ENCODE peak calls at places on chromosomes 2 and 18, in nine cellular contexts. B is endothelial cell of umbilical vein; U is suprapubic skin; O is brain microvascular endothelial cell; T is CD8-positive, alpha-beta T cell; A is IMR-90; Z is dorsolateral prefrontal cortex; Q is left ventricle myocardium inferior; F is lower lobe of right lung. W is an unnamed sample.

GRCh38 chr2:149422337-149422990 is 92.1 kb downstream of the LYPD6 start:
- DNase-seq in A (peak; percentile 27), F (no peak), Q (no peak), U (no peak), T (no peak), B (peak; percentile 15), O (peak; percentile 10), Z (no peak), W (peak; percentile 32)

GRCh38 chr2:45882707-45883106 is 231.2 kb downstream of the PRKCE start:
- DNase-seq in B (no peak), T (no peak), Q (peak; percentile 62), Z (no peak), O (no peak), A (no peak), U (no peak), F (no peak), W (no peak)

GRCh38 chr2:167708998-167709397 is 538.4 kb downstream of the STK39 start:
- DNase-seq in A (no peak), T (no peak), U (no peak), Z (no peak), Q (no peak), B (no peak), F (no peak), O (no peak), W (no peak)

GRCh38 chr2:83103602-83104001 is 1355.5 kb downstream of the SUCLG1 start:
- DNase-seq in Q (no peak), U (no peak), F (no peak), O (peak; percentile 35), A (peak; percentile 88), B (peak; percentile 91), T (no peak), Z (no peak), W (peak; percentile 87)

GRCh38 chr2:195447353-195447975 is 209.6 kb upstream of the SLC39A10 start:
- DNase-seq in F (no peak), O (no peak), Q (no peak), A (no peak), U (no peak), T (no peak), B (no peak), Z (no peak), W (no peak)

GRCh38 chr18:58562999-58563667 is 65.8 kb downstream of the ALPK2 start:
- DNase-seq in F (no peak), Z (no peak), B (no peak), Q (no peak), A (no peak), U (no peak), T (no peak), O (no peak), W (no peak)

GRCh38 chr2:234974501-234975385 is 22.9 kb downstream of the SH3BP4 start:
- DNase-seq in B (no peak), O (peak; percentile 79), T (no peak), F (no peak), U (no peak), A (peak; percentile 74), Q (no peak), Z (no peak), W (no peak)

GRCh38 chr2:85887566-85888019 is 1.2 kb downstream of the ST3GAL5 start:
- DNase-seq in A (peak; percentile 40), B (peak; percentile 50), Q (peak; percentile 57), O (no peak), Z (peak; percentile 84), T (peak; percentile 71), F (peak; percentile 65), U (peak; percentile 78), W (no peak)

GRCh38 chr2:199471443-199472057 is 13.8 kb upstream of the SATB2 start:
- DNase-seq in Q (peak; percentile 39), U (peak; percentile 76), Z (no peak), B (peak; percentile 36), O (peak; percentile 33), T (no peak), F (peak; percentile 73), A (peak; percentile 45), W (no peak)

GRCh38 chr2:73859721-73860586 is 31.2 kb downstream of the STAMBP start:
- DNase-seq in Z (no peak), T (no peak), O (peak; percentile 89), F (no peak), Q (no peak), A (peak; percentile 97), U (no peak), B (peak; percentile 53), W (peak; percentile 41)

GRCh38 chr2:147224070-147224469 is 620.8 kb upstream of the ACVR2A start:
- DNase-seq in F (no peak), B (no peak), Q (no peak), T (no peak), A (no peak), Z (no peak), O (no peak), U (no peak), W (no peak)

GRCh38 chr2:147223119-147223518 is 621.7 kb upstream of the ACVR2A start:
- DNase-seq in B (no peak), Z (no peak), T (no peak), Q (no peak), F (no peak), O (no peak), A (no peak), U (no peak), W (no peak)

GRCh38 chr2:147223553-147223952 is 621.3 kb upstream of the ACVR2A start:
- DNase-seq in F (no peak), Z (no peak), U (no peak), Q (no peak), T (no peak), B (no peak), A (no peak), O (no peak), W (no peak)

GRCh38 chr2:147227313-147227712 is 617.5 kb upstream of the ACVR2A start:
- DNase-seq in Z (no peak), O (no peak), T (no peak), B (no peak), Q (no peak), A (no peak), F (no peak), U (no peak), W (no peak)

GRCh38 chr2:147222506-147222905 is 622.3 kb upstream of the ACVR2A start:
- DNase-seq in O (no peak), F (no peak), A (no peak), B (no peak), Z (no peak), T (no peak), U (no peak), Q (no peak), W (no peak)
- H3K4me3 ChIP-seq in O (no peak overlapping the region), F (no peak overlapping the region), A (no peak overlapping the region), B (no peak overlapping the region), Z (no peak overlapping the region), T (no peak overlapping the region), U (no peak overlapping the region), Q (no peak overlapping the region), W (no peak overlapping the region)

GRCh38 chr18:44128365-44128764 is 552.3 kb upstream of the SETBP1 start:
- DNase-seq in T (no peak), B (peak; percentile 72), Q (no peak), Z (no peak), O (peak; percentile 48), A (peak; percentile 8), F (no peak), U (no peak), W (no peak)

GRCh38 chr18:44134447-44134846 is 546.2 kb upstream of the SETBP1 start:
- DNase-seq in F (no peak), Q (no peak), B (no peak), U (no peak), T (no peak), A (no peak), O (no peak), Z (no peak), W (no peak)

GRCh38 chr18:44133483-44133882 is 547.2 kb upstream of the SETBP1 start:
- DNase-seq in T (no peak), U (no peak), B (no peak), Q (no peak), O (no peak), F (no peak), A (no peak), Z (no peak), W (no peak)

GRCh38 chr18:44126598-44126997 is 554.1 kb upstream of the SETBP1 start:
- DNase-seq in B (no peak), Z (no peak), F (no peak), O (no peak), T (no peak), A (no peak), Q (no peak), U (no peak), W (no peak)

DNA sequence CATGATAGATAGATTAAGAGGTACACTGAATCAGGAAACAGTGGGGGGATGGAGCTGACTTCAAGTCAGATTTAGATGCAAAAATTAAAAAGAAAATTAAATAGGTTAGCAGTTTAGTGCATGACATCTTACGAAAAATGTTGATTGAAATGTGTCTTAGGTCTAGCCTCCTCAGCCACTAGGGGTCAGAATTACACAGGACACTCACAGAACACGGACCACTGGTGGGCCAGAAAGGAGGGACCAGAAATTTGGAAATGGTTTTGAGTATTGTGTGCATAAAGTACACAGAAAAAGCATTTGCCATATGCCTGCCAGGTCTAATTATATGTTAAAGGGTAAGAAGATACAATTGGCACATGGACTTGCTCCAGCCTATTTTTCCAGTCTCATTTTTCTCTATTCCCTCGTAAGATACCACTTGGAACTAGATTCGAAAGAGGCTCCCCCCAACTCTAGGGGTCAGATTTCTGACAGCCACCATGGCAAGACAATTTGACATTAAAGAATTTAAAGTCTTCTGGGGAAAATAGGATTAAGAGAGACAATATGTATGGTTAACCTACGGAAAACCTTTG is 550.2 kb upstream of the SETBP1 start:
- DNase-seq in Q (no peak), A (peak; percentile 3), B (peak; percentile 69), T (no peak), O (peak; percentile 57), U (no peak), F (no peak), Z (no peak), W (no peak)
- TF ChIP-seq CTCF in Q (peak; percentile 75), A (peak; percentile 21), B (peak; percentile 66), T (no peak), O (peak; percentile 83), U (peak; percentile 45), F (peak; percentile 56), Z (peak; percentile 64), W (peak; percentile 65)

GRCh38 chr2:176891857-176892256 is 320.7 kb upstream of the HNRNPA3 start:
- DNase-seq in T (no peak), F (no peak), U (no peak), Q (no peak), B (no peak), Z (no peak), O (no peak), A (no peak), W (no peak)
- H3K4me3 ChIP-seq in T (no peak overlapping the region), F (no peak overlapping the region), U (no peak overlapping the region), Q (no peak overlapping the region), B (no peak overlapping the region), Z (no peak overlapping the region), O (no peak overlapping the region), A (no peak overlapping the region), W (no peak overlapping the region)

DNA sequence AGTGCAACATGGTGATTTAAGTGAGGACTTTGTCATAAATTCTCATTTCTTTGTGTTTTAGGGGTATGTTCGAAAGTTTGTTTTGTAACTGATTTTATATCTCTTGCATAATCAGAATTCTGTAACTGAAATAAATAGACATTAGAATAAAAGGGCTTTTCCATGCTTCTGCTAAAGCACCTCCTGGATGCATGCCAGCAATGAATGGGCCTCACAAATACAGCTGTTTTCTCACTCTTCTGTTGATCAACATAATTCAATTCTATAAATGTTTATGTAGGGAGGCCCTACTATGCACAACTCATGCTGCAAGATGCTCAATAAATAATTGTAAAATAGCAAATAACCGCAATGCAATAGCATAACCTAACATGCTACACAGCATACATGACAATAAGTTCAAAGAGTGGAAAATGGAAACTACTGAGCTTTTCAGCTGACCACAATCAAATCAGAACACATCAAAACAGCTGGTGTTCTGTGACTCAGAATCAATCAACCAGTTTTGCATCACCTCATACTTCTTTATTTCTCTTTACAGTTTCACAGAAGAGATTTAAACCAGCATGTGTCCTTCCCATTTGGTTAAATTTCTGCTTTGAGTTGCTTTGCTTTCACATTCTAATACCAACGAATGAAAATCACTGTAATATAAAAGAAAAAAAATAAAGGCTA is 11.0 kb downstream of the CDH7 start:
- DNase-seq in Q (no peak), Z (no peak), B (no peak), T (no peak), O (no peak), A (no peak), U (no peak), F (no peak), W (no peak)
- TF ChIP-seq CTCF in Q (no peak), Z (no peak), B (no peak), T (no peak), O (no peak), A (no peak), U (no peak), F (no peak), W (no peak)

W was measured in AG09309.